ENCODE peak calls at places on chromosomes 7 and 10, in eight cellular contexts. One of them, this sample, is unnamed.
A peak's percentile ranks its signal among the peaks of the same experiment; 100 is the strongest.

GRCh38 chr7:130337410-130337971 is 7.1 kb upstream of the CPA5 start:
- DNase-seq in neural crest cell: no peak
- DNase-seq in myocyte: no peak
- DNase-seq in mucosa of descending colon: no peak
- DNase-seq in epithelial cell of esophagus: no peak
- DNase-seq in HFFc6: no peak
- DNase-seq in right atrium auricular region: no peak
- DNase-seq in amygdala: no peak
- DNase-seq in this sample: no peak

GRCh38 chr7:92135100-92135429 is 788 bp upstream of the CYP51A1 start:
- DNase-seq in neural crest cell: no peak
- DNase-seq in myocyte: no peak
- DNase-seq in mucosa of descending colon: peak; percentile 50
- DNase-seq in epithelial cell of esophagus: peak; percentile 47
- DNase-seq in HFFc6: no peak
- DNase-seq in right atrium auricular region: no peak
- DNase-seq in amygdala: peak; percentile 63
- DNase-seq in this sample: no peak

GRCh38 chr7:46080595-46081159 is 159.6 kb upstream of the IGFBP3 start:
- DNase-seq in neural crest cell: no peak
- DNase-seq in myocyte: no peak
- DNase-seq in mucosa of descending colon: no peak
- DNase-seq in epithelial cell of esophagus: peak; percentile 44
- DNase-seq in HFFc6: peak; percentile 33
- DNase-seq in right atrium auricular region: no peak
- DNase-seq in amygdala: no peak
- DNase-seq in this sample: no peak

GRCh38 chr10:132588301-132589013 is 50.9 kb downstream of the INPP5A start:
- DNase-seq in neural crest cell: no peak
- DNase-seq in myocyte: no peak
- DNase-seq in mucosa of descending colon: no peak
- DNase-seq in epithelial cell of esophagus: no peak
- DNase-seq in HFFc6: no peak
- DNase-seq in right atrium auricular region: peak; percentile 74
- DNase-seq in amygdala: no peak
- DNase-seq in this sample: no peak

GRCh38 chr10:35409808-35410207 is 73.5 kb downstream of the CCNY start:
- DNase-seq in neural crest cell: no peak
- DNase-seq in myocyte: no peak
- DNase-seq in mucosa of descending colon: no peak
- DNase-seq in epithelial cell of esophagus: no peak
- DNase-seq in HFFc6: no peak
- DNase-seq in right atrium auricular region: no peak
- DNase-seq in amygdala: no peak
- DNase-seq in this sample: no peak

GRCh38 chr7:81183326-81183725 is 264.5 kb upstream of the SEMA3C start:
- DNase-seq in neural crest cell: no peak
- DNase-seq in myocyte: no peak
- DNase-seq in mucosa of descending colon: no peak
- DNase-seq in epithelial cell of esophagus: no peak
- DNase-seq in HFFc6: no peak
- DNase-seq in right atrium auricular region: no peak
- DNase-seq in amygdala: no peak
- DNase-seq in this sample: no peak

GRCh38 chr7:1979591-1980560 is 252.9 kb downstream of the MAD1L1 start:
- DNase-seq in neural crest cell: no peak
- DNase-seq in myocyte: no peak
- DNase-seq in mucosa of descending colon: peak; percentile 12
- DNase-seq in epithelial cell of esophagus: peak; percentile 71
- DNase-seq in HFFc6: no peak
- DNase-seq in right atrium auricular region: no peak
- DNase-seq in amygdala: no peak
- DNase-seq in this sample: no peak

GRCh38 chr7:123485187-123485586 is 49.2 kb downstream of the IQUB start:
- DNase-seq in neural crest cell: no peak
- DNase-seq in myocyte: no peak
- DNase-seq in mucosa of descending colon: no peak
- DNase-seq in epithelial cell of esophagus: no peak
- DNase-seq in HFFc6: no peak
- DNase-seq in right atrium auricular region: no peak
- DNase-seq in amygdala: no peak
- DNase-seq in this sample: no peak

GRCh38 chr10:30154126-30154525 is 94.7 kb upstream of the JCAD start:
- DNase-seq in neural crest cell: no peak
- DNase-seq in myocyte: no peak
- DNase-seq in mucosa of descending colon: no peak
- DNase-seq in epithelial cell of esophagus: no peak
- DNase-seq in HFFc6: no peak
- DNase-seq in right atrium auricular region: no peak
- DNase-seq in amygdala: no peak
- DNase-seq in this sample: no peak

GRCh38 chr7:43302211-43302711 is 189.8 kb downstream of the HECW1 start:
- DNase-seq in neural crest cell: no peak
- DNase-seq in myocyte: peak; percentile 99
- DNase-seq in mucosa of descending colon: no peak
- DNase-seq in epithelial cell of esophagus: peak; percentile 67
- DNase-seq in HFFc6: peak; percentile 60
- DNase-seq in right atrium auricular region: no peak
- DNase-seq in amygdala: no peak
- DNase-seq in this sample: no peak